ENCODE peak calls at places on chromosomes 13 and 19, in five cellular contexts. One of them, this sample, is unnamed.

GRCh38 chr19:50315773-50316448 is 13.3 kb downstream of the KCNC3 start:
- DNase-seq in D341Med: peak; percentile 69
- DNase-seq in C1 segment of cervical spinal cord: peak; percentile 77
- DNase-seq in stimulated activated CD4-positive, alpha-beta T cell treated with anti-CD3 and anti-CD28 coated beads, Interleukin-2, amount 100 ng/mL, for 48 hours: no peak
- DNase-seq in CD8-positive, alpha-beta T cell: no peak
- DNase-seq in this sample: no peak

GRCh38 chr19:45224645-45225044 is 20.6 kb downstream of the EXOC3L2 start:
- DNase-seq in D341Med: no peak
- DNase-seq in C1 segment of cervical spinal cord: no peak
- DNase-seq in stimulated activated CD4-positive, alpha-beta T cell treated with anti-CD3 and anti-CD28 coated beads, Interleukin-2, amount 100 ng/mL, for 48 hours: no peak
- DNase-seq in CD8-positive, alpha-beta T cell: no peak
- DNase-seq in this sample: no peak

GRCh38 chr19:1082928-1083816 is 12.0 kb downstream of the POLR2E start:
- DNase-seq in D341Med: no peak
- DNase-seq in C1 segment of cervical spinal cord: no peak
- DNase-seq in stimulated activated CD4-positive, alpha-beta T cell treated with anti-CD3 and anti-CD28 coated beads, Interleukin-2, amount 100 ng/mL, for 48 hours: no peak
- DNase-seq in CD8-positive, alpha-beta T cell: no peak
- DNase-seq in this sample: no peak

GRCh38 chr19:12757544-12758274 is 6.1 kb downstream of the BEST2 start:
- DNase-seq in D341Med: peak; percentile 95
- DNase-seq in C1 segment of cervical spinal cord: no peak
- DNase-seq in stimulated activated CD4-positive, alpha-beta T cell treated with anti-CD3 and anti-CD28 coated beads, Interleukin-2, amount 100 ng/mL, for 48 hours: peak; percentile 71
- DNase-seq in CD8-positive, alpha-beta T cell: peak; percentile 35
- DNase-seq in this sample: peak; percentile 69

GRCh38 chr13:64414381-64414780 is 2815.8 kb downstream of the PCDH9 start:
- DNase-seq in D341Med: no peak
- DNase-seq in C1 segment of cervical spinal cord: no peak
- DNase-seq in stimulated activated CD4-positive, alpha-beta T cell treated with anti-CD3 and anti-CD28 coated beads, Interleukin-2, amount 100 ng/mL, for 48 hours: no peak
- DNase-seq in CD8-positive, alpha-beta T cell: no peak
- DNase-seq in this sample: no peak

GRCh38 chr19:29003641-29004409 is 209.1 kb downstream of the UQCRFS1 start:
- DNase-seq in D341Med: no peak
- DNase-seq in C1 segment of cervical spinal cord: no peak
- DNase-seq in stimulated activated CD4-positive, alpha-beta T cell treated with anti-CD3 and anti-CD28 coated beads, Interleukin-2, amount 100 ng/mL, for 48 hours: no peak
- DNase-seq in CD8-positive, alpha-beta T cell: no peak
- DNase-seq in this sample: no peak

GRCh38 chr19:45591004-45591637 is 6.5 kb upstream of the OPA3 start:
- DNase-seq in D341Med: peak; percentile 89
- DNase-seq in C1 segment of cervical spinal cord: no peak
- DNase-seq in stimulated activated CD4-positive, alpha-beta T cell treated with anti-CD3 and anti-CD28 coated beads, Interleukin-2, amount 100 ng/mL, for 48 hours: peak; percentile 23
- DNase-seq in CD8-positive, alpha-beta T cell: no peak
- DNase-seq in this sample: no peak

GRCh38 chr19:50268501-50268900 is 60.7 kb downstream of the KCNC3 start:
- DNase-seq in D341Med: no peak
- DNase-seq in C1 segment of cervical spinal cord: no peak
- DNase-seq in stimulated activated CD4-positive, alpha-beta T cell treated with anti-CD3 and anti-CD28 coated beads, Interleukin-2, amount 100 ng/mL, for 48 hours: no peak
- DNase-seq in CD8-positive, alpha-beta T cell: no peak
- DNase-seq in this sample: no peak

GRCh38 chr13:27339299-27339698 is 68.7 kb downstream of the RASL11A start:
- DNase-seq in D341Med: peak; percentile 71
- DNase-seq in C1 segment of cervical spinal cord: no peak
- DNase-seq in stimulated activated CD4-positive, alpha-beta T cell treated with anti-CD3 and anti-CD28 coated beads, Interleukin-2, amount 100 ng/mL, for 48 hours: peak; percentile 23
- DNase-seq in CD8-positive, alpha-beta T cell: no peak
- DNase-seq in this sample: no peak

GRCh38 chr13:91399189-91400093 is 1.0 kb downstream of the GPC5 start:
- DNase-seq in D341Med: no peak
- DNase-seq in C1 segment of cervical spinal cord: no peak
- DNase-seq in stimulated activated CD4-positive, alpha-beta T cell treated with anti-CD3 and anti-CD28 coated beads, Interleukin-2, amount 100 ng/mL, for 48 hours: no peak
- DNase-seq in CD8-positive, alpha-beta T cell: no peak
- DNase-seq in this sample: no peak

This sample was measured in activated B cell treated with CpG ODN at 0.5 μM for 24 hours.